ENCODE peak calls at places on chromosomes 13 and 19, in nine cellular contexts. T is CD8-positive, alpha-beta memory T cell; F is neuronal stem cell; Y is GM23338; L is CD4-positive, CD25-positive, alpha-beta regulatory T cell; R is heart right ventricle; B is tibial nerve; M is stomach; G is thoracic aorta. Z is an unnamed sample. For H3K4me1 and H3K36me3, the result is how much of the 10 kb centered on the place peaks cover.

GRCh38 chr19:11722414-11722813 is 16.3 kb downstream of the ZNF823 start:
- DNase-seq in T (no peak), F (no peak), Y (no peak), L (no peak), R (no peak), B (no peak), M (no peak), G (no peak), Z (no peak)

GRCh38 chr13:33139186-33139585 is 123.0 kb downstream of the KL start:
- DNase-seq in T (no peak), F (no peak), Y (no peak), L (no peak), R (peak), B (peak), M (no peak), G (peak), Z (no peak)

GRCh38 chr19:52991021-52991420 is 22.7 kb upstream of the ERVV-1 start:
- DNase-seq in T (no peak), F (no peak), Y (no peak), L (no peak), R (no peak), B (no peak), M (no peak), G (no peak), Z (no peak)

GRCh38 chr13:41465215-41465907 is 8.0 kb downstream of the RGCC start:
- DNase-seq in T (peak), F (no peak), Y (no peak), L (peak), R (peak), B (no peak), M (peak), G (no peak), Z (peak)

GRCh38 chr13:93776936-93777335 is 550.3 kb downstream of the GPC6 start:
- DNase-seq in T (no peak), F (no peak), Y (peak), L (no peak), R (no peak), B (no peak), M (no peak), G (no peak), Z (no peak)

GRCh38 chr19:1449467-1450442 is at the start of gene APC2:
- DNase-seq in T (peak), F (peak), Y (peak), L (no peak), R (no peak), B (no peak), M (no peak), G (no peak), Z (no peak)

GRCh38 chr13:80962855-80963254 is 621.9 kb upstream of the SPRY2 start:
- DNase-seq in T (no peak), F (no peak), Y (no peak), L (no peak), R (no peak), B (no peak), M (no peak), G (no peak), Z (no peak)

GRCh38 chr19:32273483-32273882 is 71.9 kb upstream of the ZNF507 start:
- DNase-seq in T (no peak), F (no peak), Y (no peak), L (no peak), R (no peak), B (no peak), M (no peak), G (no peak), Z (no peak)

GRCh38 chr13:36520111-36520510 is 87.8 kb downstream of the CCNA1 start:
- DNase-seq in T (no peak), F (no peak), Y (no peak), L (no peak), R (no peak), B (no peak), M (no peak), G (no peak), Z (no peak)

GRCh38 chr13:51844862-51845573 is at the start of gene TMEM272:
- DNase-seq in T (peak), F (peak), Y (peak), L (peak), R (peak), B (no peak), M (peak), G (no peak), Z (no peak)

GRCh38 chr13:33069365-33069764 is 53.1 kb downstream of the KL start:
- DNase-seq in T (no peak), F (no peak), Y (peak), L (no peak), R (no peak), B (no peak), M (no peak), G (no peak), Z (no peak)

GRCh38 chr13:79779061-79779460 is 298.1 kb downstream of the NDFIP2 start:
- DNase-seq in T (no peak), F (no peak), Y (no peak), L (no peak), R (no peak), B (no peak), M (no peak), G (no peak), Z (no peak)

GRCh38 chr13:79779761-79780160 is 298.8 kb downstream of the NDFIP2 start:
- DNase-seq in T (no peak), F (peak), Y (no peak), L (no peak), R (no peak), B (peak), M (no peak), G (no peak), Z (no peak)

GRCh38 chr13:79782541-79783216 is 301.7 kb downstream of the NDFIP2 start:
- DNase-seq in T (no peak), F (peak), Y (peak), L (no peak), R (peak), B (no peak), M (peak), G (no peak), Z (no peak)

GRCh38 chr13:79780240-79780639 is 299.3 kb downstream of the NDFIP2 start:
- DNase-seq in T (no peak), F (no peak), Y (no peak), L (no peak), R (no peak), B (no peak), M (no peak), G (no peak), Z (no peak)

GRCh38 chr13:79781829-79782540 is 301.0 kb downstream of the NDFIP2 start:
- DNase-seq in T (no peak), F (no peak), Y (no peak), L (no peak), R (no peak), B (no peak), M (no peak), G (no peak), Z (no peak)
- H3K27ac ChIP-seq in T (no peak), F (peak), Y (peak), L (no peak), R (peak), B (no peak), M (no peak), G (no peak), Z (no peak)

GRCh38 chr13:25659091-25659502 is 287.3 kb downstream of the ATP8A2 start:
- DNase-seq in T (no peak), F (no peak), Y (no peak), L (no peak), R (no peak), B (no peak), M (peak), G (no peak), Z (no peak)

GRCh38 chr13:25657062-25657588 is 285.4 kb downstream of the ATP8A2 start:
- DNase-seq in T (no peak), F (no peak), Y (no peak), L (no peak), R (no peak), B (no peak), M (no peak), G (no peak), Z (no peak)

GRCh38 chr13:25662516-25662915 is 290.7 kb downstream of the ATP8A2 start:
- DNase-seq in T (no peak), F (no peak), Y (no peak), L (no peak), R (no peak), B (no peak), M (no peak), G (no peak), Z (no peak)

DNA sequence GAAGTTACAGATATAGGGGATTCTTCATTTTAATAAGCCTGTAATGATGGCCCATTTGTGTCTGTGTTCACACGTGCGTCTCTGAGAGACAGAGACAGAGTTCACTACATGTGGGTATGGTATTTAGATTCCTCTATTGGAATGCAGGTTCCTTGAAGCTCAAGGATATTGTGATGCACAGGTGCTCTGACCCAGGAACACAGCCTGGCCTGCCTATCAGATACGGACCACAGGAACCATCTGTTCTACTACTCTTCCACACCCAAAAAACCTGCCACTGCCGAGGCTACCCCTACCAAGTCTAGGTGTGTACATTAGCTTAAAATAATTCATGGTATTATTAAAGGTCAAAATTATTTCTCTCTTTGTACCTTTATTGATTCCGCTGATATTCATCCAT is 289.2 kb downstream of the ATP8A2 start:
- DNase-seq in T (no peak), F (no peak), Y (peak), L (no peak), R (no peak), B (no peak), M (no peak), G (no peak), Z (no peak)
- H3K4me1 ChIP-seq in T (under half), F (under half), Y (under half), L (under half), R (under half), B (under half), M (under half), G (under half), Z (under half)

GRCh38 chr19:38440592-38440991 is 7.1 kb downstream of the RYR1 start:
- DNase-seq in T (no peak), F (no peak), Y (peak), L (no peak), R (no peak), B (no peak), M (no peak), G (no peak), Z (no peak)
- H3K36me3 ChIP-seq in T (under half), F (under half), Y (under half), L (under half), R (under half), B (under half), M (under half), G (under half), Z (under half)

GRCh38 chr19:43467276-43467675 is 1.9 kb upstream of the LYPD3 start:
- DNase-seq in T (no peak), F (no peak), Y (no peak), L (no peak), R (no peak), B (no peak), M (no peak), G (no peak), Z (no peak)

GRCh38 chr19:43469160-43469480 is 3.7 kb upstream of the LYPD3 start:
- DNase-seq in T (peak), F (no peak), Y (no peak), L (no peak), R (no peak), B (no peak), M (no peak), G (no peak), Z (no peak)

GRCh38 chr19:43470288-43470687 is 4.9 kb upstream of the LYPD3 start:
- DNase-seq in T (peak), F (no peak), Y (peak), L (peak), R (no peak), B (no peak), M (no peak), G (no peak), Z (peak)

GRCh38 chr19:43467730-43468129 is 2.3 kb upstream of the LYPD3 start:
- DNase-seq in T (no peak), F (no peak), Y (no peak), L (no peak), R (no peak), B (no peak), M (no peak), G (no peak), Z (no peak)

GRCh38 chr19:43468354-43469159 is 3.1 kb upstream of the LYPD3 start:
- DNase-seq in T (peak), F (no peak), Y (no peak), L (no peak), R (no peak), B (no peak), M (no peak), G (no peak), Z (no peak)
- H3K27ac ChIP-seq in T (peak), F (no peak), Y (no peak), L (peak), R (no peak), B (no peak), M (no peak), G (no peak), Z (peak)

GRCh38 chr13:109760951-109761350 is 25.4 kb downstream of the IRS2 start:
- DNase-seq in T (no peak), F (no peak), Y (no peak), L (no peak), R (no peak), B (no peak), M (no peak), G (no peak), Z (no peak)
- H3K4me1 ChIP-seq in T (under half), F (under half), Y (under half), L (under half), R (under half), B (under half), M (under half), G (under half), Z (under half)

GRCh38 chr13:110414283-110414682 is 107.2 kb downstream of the COL4A2 start:
- DNase-seq in T (no peak), F (no peak), Y (no peak), L (no peak), R (no peak), B (no peak), M (no peak), G (no peak), Z (no peak)
- H3K36me3 ChIP-seq in T (under half), F (under half), Y (under half), L (under half), R (under half), B (under half), M (under half), G (under half), Z (under half)

DNA sequence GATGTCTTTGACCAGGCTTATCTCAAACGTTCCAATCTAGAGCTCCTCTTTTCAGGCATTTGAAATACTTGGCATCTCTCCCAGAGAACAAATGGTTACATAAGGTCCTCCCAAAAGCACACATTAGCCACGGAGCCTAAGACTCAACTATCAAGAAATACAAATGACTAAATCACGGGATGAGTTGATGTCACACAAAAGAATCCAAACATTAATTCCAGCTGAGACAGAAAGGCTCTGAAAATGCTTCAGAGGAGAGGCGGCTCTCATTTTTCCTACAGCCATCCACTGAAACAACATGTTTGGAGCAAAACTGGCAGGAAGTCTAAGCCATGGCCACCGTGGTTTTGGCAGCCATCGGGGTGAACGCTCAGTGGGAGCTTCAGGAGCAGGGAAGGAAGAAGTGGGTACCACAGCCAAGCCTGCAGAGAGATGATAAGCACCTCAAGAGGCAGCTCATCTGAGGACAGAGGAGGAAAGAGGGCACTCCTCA is 122.5 kb downstream of the STK24 start:
- DNase-seq in T (no peak), F (no peak), Y (no peak), L (no peak), R (no peak), B (peak), M (no peak), G (no peak), Z (no peak)
- H3K27ac ChIP-seq in T (no peak), F (peak), Y (no peak), L (no peak), R (peak), B (peak), M (peak), G (peak), Z (no peak)

GRCh38 chr19:16088351-16088984 is 12.2 kb downstream of the TPM4 start:
- DNase-seq in T (no peak), F (no peak), Y (no peak), L (no peak), R (no peak), B (no peak), M (peak), G (no peak), Z (no peak)
- H3K4me1 ChIP-seq in T (under half), F (under half), Y (under half), L (under half), R (under half), B (under half), M (under half), G (under half), Z (under half)

GRCh38 chr19:47405854-47406417 is 13.4 kb downstream of the MEIS3 start:
- DNase-seq in T (no peak), F (no peak), Y (no peak), L (no peak), R (no peak), B (no peak), M (no peak), G (no peak), Z (no peak)
- H3K36me3 ChIP-seq in T (under half), F (under half), Y (under half), L (under half), R (under half), B (under half), M (under half), G (under half), Z (under half)

GRCh38 chr13:111037838-111038397 is 77.2 kb upstream of the ARHGEF7 start:
- DNase-seq in T (no peak), F (no peak), Y (peak), L (no peak), R (no peak), B (no peak), M (no peak), G (no peak), Z (no peak)
- H3K27ac ChIP-seq in T (no peak), F (no peak), Y (no peak), L (no peak), R (no peak), B (no peak), M (no peak), G (no peak), Z (no peak)

Z was measured in effector memory CD4-positive, alpha-beta T cell.